ENCODE peak calls at places on chromosome 22, in five cellular contexts. X, F, L, V and Z are unnamed samples. For H3K36me3, the result is how much of the 10 kb centered on the place peaks cover.

GRCh38 chr22:20455709-20456063 is 18.1 kb upstream of the SCARF2 start:
- DNase-seq in X (no peak), F (no peak), L (no peak), V (no peak), Z (no peak)

GRCh38 chr22:17205432-17205831 is 13.8 kb downstream of the ADA2 start:
- DNase-seq in X (no peak), F (no peak), L (no peak), V (no peak), Z (no peak)

GRCh38 chr22:50010676-50011446 is 1.7 kb downstream of the IL17REL start:
- DNase-seq in X (no peak), F (peak), L (no peak), V (no peak), Z (no peak)

GRCh38 chr22:38180841-38181452 is 683 bp downstream of the PLA2G6 start:
- DNase-seq in X (no peak), F (peak), L (peak), V (peak), Z (peak)

GRCh38 chr22:21679383-21679782 is 13.6 kb downstream of the PPIL2 start:
- DNase-seq in X (no peak), F (no peak), L (no peak), V (no peak), Z (no peak)

GRCh38 chr22:23098718-23099524 is 28.6 kb downstream of the GNAZ start:
- DNase-seq in X (no peak), F (no peak), L (peak), V (peak), Z (peak)

GRCh38 chr22:37999236-37999635 is 14.9 kb upstream of the SOX10 start:
- DNase-seq in X (no peak), F (no peak), L (no peak), V (no peak), Z (no peak)

GRCh38 chr22:22897036-22897435 is 9.4 kb downstream of the IGLL5 start:
- DNase-seq in X (peak), F (no peak), L (no peak), V (no peak), Z (no peak)

GRCh38 chr22:22754961-22755777 is 110.8 kb downstream of the GGTLC2 start:
- DNase-seq in X (no peak), F (no peak), L (no peak), V (no peak), Z (no peak)

GRCh38 chr22:17228725-17229126 is 9.5 kb upstream of the ADA2 start:
- DNase-seq in X (no peak), F (no peak), L (no peak), V (no peak), Z (no peak)

GRCh38 chr22:19919701-19920363 is 21.7 kb upstream of the COMT start:
- DNase-seq in X (no peak), F (no peak), L (no peak), V (no peak), Z (no peak)

GRCh38 chr22:17368727-17369552 is at the start of gene CECR2:
- DNase-seq in X (peak), F (no peak), L (no peak), V (no peak), Z (no peak)

GRCh38 chr22:24333301-24333700 is 62.7 kb downstream of the SPECC1L start:
- DNase-seq in X (no peak), F (no peak), L (no peak), V (no peak), Z (no peak)

GRCh38 chr22:24985824-24986214 is 33.3 kb downstream of the KIAA1671 start:
- DNase-seq in X (no peak), F (no peak), L (peak), V (no peak), Z (no peak)

GRCh38 chr22:38186429-38186828 is 4.8 kb upstream of the PLA2G6 start:
- DNase-seq in X (no peak), F (no peak), L (peak), V (no peak), Z (no peak)

GRCh38 chr22:27581688-27582087 is 219.9 kb downstream of the MN1 start:
- DNase-seq in X (no peak), F (no peak), L (no peak), V (peak), Z (no peak)

GRCh38 chr22:19675428-19675827 is 38.9 kb upstream of the SEPTIN5 start:
- DNase-seq in X (peak), F (no peak), L (no peak), V (no peak), Z (no peak)

DNA sequence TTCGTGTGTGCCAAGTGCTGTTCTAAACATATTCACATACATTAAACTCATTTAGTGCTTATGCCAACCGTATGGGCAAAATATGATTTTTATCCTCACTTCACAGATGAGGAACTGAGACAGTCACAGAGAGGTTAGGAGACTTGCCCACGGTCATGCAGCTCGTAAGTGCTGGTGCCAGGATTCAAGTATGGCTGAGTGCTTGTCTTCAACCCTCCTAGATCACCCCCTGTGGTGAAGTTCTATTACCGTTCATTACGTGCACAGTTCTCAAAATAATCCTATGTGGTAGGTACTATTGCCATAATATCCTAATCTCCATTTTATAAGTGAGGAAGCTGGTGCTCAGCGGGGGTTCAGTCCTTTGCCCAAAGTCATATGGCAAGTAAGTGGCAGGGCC is 1.5 kb downstream of the MIEF1 start:
- DNase-seq in X (no peak), F (no peak), L (no peak), V (no peak), Z (no peak)
- H3K36me3 ChIP-seq in X (under half), F (under half), L (under half), V (under half), Z (under half)

GRCh38 chr22:48845356-48845936 is 982.2 kb downstream of the BRD1 start:
- DNase-seq in X (no peak), F (no peak), L (no peak), V (no peak), Z (no peak)
- H3K36me3 ChIP-seq in X (under half), F (under half), L (under half), V (under half), Z (under half)

GRCh38 chr22:29186302-29186701 is 19.4 kb upstream of the EMID1 start:
- DNase-seq in X (no peak), F (no peak), L (no peak), V (no peak), Z (no peak)

GRCh38 chr22:29190051-29190450 is 15.6 kb upstream of the EMID1 start:
- DNase-seq in X (no peak), F (no peak), L (no peak), V (no peak), Z (no peak)

GRCh38 chr22:29184886-29185575 is 20.7 kb upstream of the EMID1 start:
- DNase-seq in X (no peak), F (no peak), L (no peak), V (no peak), Z (no peak)

GRCh38 chr22:29190915-29191314 is 14.8 kb upstream of the EMID1 start:
- DNase-seq in X (no peak), F (no peak), L (no peak), V (no peak), Z (no peak)

GRCh38 chr22:29187831-29188230 is 17.9 kb upstream of the EMID1 start:
- DNase-seq in X (no peak), F (no peak), L (no peak), V (no peak), Z (no peak)
- H3K36me3 ChIP-seq in X (under half), F (under half), L (under half), V (under half), Z (under half)

GRCh38 chr22:29814003-29814402 is 24.1 kb downstream of the ASCC2 start:
- DNase-seq in X (no peak), F (no peak), L (no peak), V (no peak), Z (no peak)
- H3K36me3 ChIP-seq in X (under half), F (half or more), L (under half), V (half or more), Z (under half)

DNA sequence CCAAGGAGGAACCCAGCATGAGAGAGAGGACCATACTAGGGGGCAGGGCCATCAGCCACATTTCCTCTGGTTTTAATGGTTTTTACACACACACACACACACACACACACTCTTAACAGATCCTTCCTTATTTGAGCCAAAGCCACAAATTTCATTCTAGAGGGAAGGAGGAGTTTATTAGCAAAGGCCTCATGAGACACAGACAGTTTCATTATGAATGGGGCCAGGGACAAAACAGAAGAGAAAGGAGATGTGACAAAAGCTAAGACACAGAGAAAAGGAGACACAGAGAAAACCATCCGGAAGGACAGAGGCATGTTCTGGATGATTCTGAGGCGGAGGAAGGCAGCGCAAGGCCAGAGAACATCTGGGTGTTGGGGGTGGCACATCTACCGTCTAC is 32.2 kb upstream of the ARFGAP3 start:
- DNase-seq in X (no peak), F (no peak), L (no peak), V (no peak), Z (no peak)
- H3K36me3 ChIP-seq in X (under half), F (under half), L (under half), V (half or more), Z (under half)

GRCh38 chr22:36304429-36304828 is 51.5 kb downstream of the APOL1 start:
- DNase-seq in X (no peak), F (no peak), L (peak), V (no peak), Z (no peak)
- H3K36me3 ChIP-seq in X (under half), F (half or more), L (half or more), V (half or more), Z (under half)

DNA sequence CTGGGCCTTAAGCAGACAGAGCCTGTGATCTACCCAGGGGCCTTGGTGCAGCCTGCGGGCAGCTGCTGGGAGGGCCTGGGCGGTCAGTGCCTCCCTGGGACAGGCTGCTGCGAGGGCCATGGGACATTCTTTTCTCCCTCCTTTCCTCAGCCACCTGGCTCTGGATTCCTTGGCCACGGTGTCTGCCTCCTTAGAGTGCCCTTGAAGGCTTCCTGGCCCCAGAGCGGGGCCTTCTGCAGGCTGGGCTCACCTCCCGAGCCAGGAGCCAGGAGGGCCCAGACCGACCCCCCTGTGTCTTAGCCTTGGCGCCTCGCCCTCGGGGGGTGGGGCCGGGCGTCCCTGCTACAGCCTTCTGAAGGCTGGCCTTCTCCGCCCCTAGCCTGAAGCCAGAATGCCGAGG is 231.2 kb downstream of the TBC1D22A start:
- DNase-seq in X (no peak), F (no peak), L (no peak), V (peak), Z (peak)
- H3K36me3 ChIP-seq in X (under half), F (under half), L (under half), V (under half), Z (under half)